ENCODE peak calls at places on chromosomes 6 and 20, in ten cellular contexts. I is neuronal stem cell; Z is heart left ventricle; Y is upper lobe of right lung; Q is uterus; X is tibial artery; N is CD4-positive, CD25-positive, alpha-beta regulatory T cell; T is ascending aorta; G is CD8-positive, alpha-beta memory T cell; M is heart right ventricle. K is an unnamed sample. For H3K27me3, the result is how much of the 10 kb centered on the place peaks cover.

GRCh38 chr6:112029045-112029822 is 24.7 kb upstream of the CCN6 start:
- DNase-seq in N (peak), I (peak), X (no peak), Z (peak), G (peak), M (peak), Y (peak), T (peak), Q (no peak), K (no peak)

GRCh38 chr20:58246346-58246745 is 17.9 kb upstream of the ANKRD60 start:
- DNase-seq in T (no peak), I (no peak), M (no peak), X (no peak), Z (no peak), N (no peak), Q (no peak), G (no peak), Y (no peak), K (no peak)

GRCh38 chr6:144087789-144088426 is 7.5 kb downstream of the SF3B5 start:
- DNase-seq in I (no peak), G (no peak), Y (no peak), T (no peak), M (no peak), N (no peak), Q (no peak), Z (no peak), X (no peak), K (no peak)

GRCh38 chr6:5781966-5782556 is 224.7 kb downstream of the NRN1 start:
- DNase-seq in I (no peak), G (no peak), X (no peak), T (no peak), M (no peak), Y (no peak), Q (no peak), N (no peak), Z (no peak), K (no peak)

GRCh38 chr6:2132911-2133310 is 112.5 kb downstream of the GMDS start:
- DNase-seq in N (no peak), Z (no peak), Y (no peak), M (no peak), X (no peak), Q (no peak), I (no peak), G (no peak), T (no peak), K (no peak)

GRCh38 chr20:48919882-48920526 is 1.5 kb upstream of the ARFGEF2 start:
- DNase-seq in T (no peak), X (no peak), Q (no peak), Y (no peak), I (no peak), M (no peak), G (no peak), Z (no peak), N (no peak), K (no peak)

GRCh38 chr6:119672725-119673124 is 323.2 kb upstream of the MAN1A1 start:
- DNase-seq in M (no peak), T (no peak), N (no peak), G (no peak), Y (no peak), I (peak), Q (no peak), X (no peak), Z (no peak), K (no peak)

GRCh38 chr20:48294196-48294595 is 508.9 kb upstream of the SULF2 start:
- DNase-seq in G (no peak), Y (no peak), N (no peak), M (no peak), I (no peak), X (no peak), T (no peak), Q (no peak), Z (no peak), K (no peak)

GRCh38 chr6:148577687-148578488 is 168.9 kb upstream of the UST start:
- DNase-seq in Q (peak), Z (peak), I (peak), X (peak), Y (peak), N (no peak), G (peak), T (peak), M (peak), K (peak)

GRCh38 chr6:75154973-75155372 is 50.9 kb downstream of the COL12A1 start:
- DNase-seq in T (no peak), N (no peak), I (no peak), G (no peak), X (no peak), M (no peak), Q (no peak), Y (no peak), Z (no peak), K (no peak)

GRCh38 chr6:12001004-12001705 is 11.0 kb upstream of the HIVEP1 start:
- DNase-seq in M (no peak), Q (peak), X (no peak), Z (no peak), N (no peak), G (no peak), I (no peak), T (no peak), Y (no peak), K (no peak)

GRCh38 chr6:147664092-147664491 is 155.6 kb downstream of the SAMD5 start:
- DNase-seq in N (no peak), Y (no peak), G (no peak), Q (no peak), T (no peak), M (no peak), I (no peak), Z (no peak), X (no peak), K (no peak)

GRCh38 chr6:35086636-35087360 is 54.3 kb downstream of the TCP11 start:
- DNase-seq in M (no peak), N (no peak), I (no peak), Y (peak), Z (no peak), G (no peak), X (no peak), T (no peak), Q (no peak), K (no peak)

GRCh38 chr6:53793318-53793975 is 1.4 kb upstream of the LRRC1 start:
- DNase-seq in T (peak), N (no peak), Y (peak), Z (peak), Q (peak), I (peak), X (no peak), G (peak), M (peak), K (peak)

GRCh38 chr6:6494677-6495076 is 93.8 kb upstream of the LY86 start:
- DNase-seq in Q (no peak), M (peak), Z (peak), X (peak), Y (peak), I (peak), G (no peak), N (no peak), T (peak), K (no peak)

GRCh38 chr6:162710936-162711335 is 16.6 kb downstream of the PRKN start:
- DNase-seq in T (no peak), G (no peak), M (no peak), Q (no peak), Z (no peak), N (no peak), I (no peak), X (no peak), Y (no peak), K (no peak)

GRCh38 chr6:13273931-13274706 is 54.2 kb downstream of the TBC1D7 start:
- DNase-seq in Z (no peak), Q (no peak), X (no peak), M (no peak), I (no peak), Y (peak), N (peak), T (no peak), G (peak), K (peak)

GRCh38 chr6:137051790-137052472 is 7.2 kb upstream of the IL20RA start:
- DNase-seq in Y (no peak), Z (peak), T (no peak), X (no peak), N (no peak), M (no peak), G (no peak), Q (no peak), I (no peak), K (no peak)

GRCh38 chr6:138577151-138577915 is 78.0 kb upstream of the NHSL1 start:
- DNase-seq in N (no peak), X (no peak), Q (no peak), M (no peak), I (no peak), Y (no peak), T (no peak), Z (peak), G (no peak), K (no peak)

GRCh38 chr20:8635837-8636236 is 433.1 kb upstream of the PLCB4 start:
- DNase-seq in N (no peak), Z (no peak), M (no peak), Q (no peak), X (no peak), Y (no peak), I (no peak), T (no peak), G (no peak), K (no peak)

GRCh38 chr20:59817406-59817805 is 116.0 kb downstream of the SYCP2 start:
- DNase-seq in Y (no peak), Q (peak), Z (no peak), T (peak), X (no peak), M (no peak), I (no peak), G (no peak), N (no peak), K (no peak)

GRCh38 chr6:36399970-36400369 is 12.5 kb upstream of the ETV7 start:
- DNase-seq in G (no peak), Z (no peak), T (no peak), Y (no peak), M (no peak), I (no peak), Q (no peak), X (no peak), N (no peak), K (peak)

GRCh38 chr6:40996591-40997247 is 42.3 kb downstream of the UNC5CL start:
- DNase-seq in T (no peak), I (peak), Q (no peak), M (no peak), G (no peak), Z (no peak), X (no peak), Y (no peak), N (no peak), K (no peak)

GRCh38 chr6:138162947-138163569 is 1.3 kb downstream of the ARFGEF3 start:
- DNase-seq in G (no peak), Y (no peak), X (no peak), T (no peak), Q (no peak), N (no peak), M (no peak), I (no peak), Z (no peak), K (no peak)

GRCh38 chr6:88290432-88290831 is 124.3 kb upstream of the CNR1 start:
- DNase-seq in G (no peak), N (no peak), Z (no peak), Y (no peak), M (no peak), X (no peak), T (no peak), I (no peak), Q (no peak), K (peak)

GRCh38 chr6:135673671-135674309 is 176.2 kb upstream of the AHI1 start:
- DNase-seq in Q (no peak), G (no peak), N (no peak), Z (no peak), X (no peak), I (no peak), M (no peak), Y (no peak), T (no peak), K (no peak)

GRCh38 chr6:132179955-132180354 is 221.3 kb downstream of the MOXD1 start:
- DNase-seq in Z (no peak), G (no peak), T (no peak), Y (no peak), I (no peak), Q (no peak), M (no peak), N (no peak), X (no peak), K (no peak)

GRCh38 chr6:125393449-125393858 is 91.7 kb upstream of the HDDC2 start:
- DNase-seq in G (no peak), Y (no peak), T (no peak), Q (no peak), I (no peak), M (no peak), N (no peak), X (no peak), Z (no peak), K (no peak)

GRCh38 chr6:55868910-55869479 is 6.4 kb downstream of the BMP5 start:
- DNase-seq in M (no peak), T (no peak), I (no peak), X (no peak), Q (no peak), G (no peak), N (no peak), Z (no peak), Y (no peak), K (peak)

GRCh38 chr6:24043848-24044247 is 82.2 kb upstream of the NRSN1 start:
- DNase-seq in G (no peak), Z (no peak), Y (no peak), M (no peak), N (no peak), X (no peak), I (no peak), T (no peak), Q (no peak), K (no peak)

GRCh38 chr6:9272671-9273070 is 837.3 kb upstream of the SLC35B3 start:
- DNase-seq in Y (no peak), Z (no peak), N (no peak), M (no peak), X (no peak), I (no peak), G (no peak), T (no peak), Q (no peak), K (no peak)

GRCh38 chr6:95352064-95352463 is 225.3 kb upstream of the MANEA start:
- DNase-seq in G (no peak), I (no peak), X (no peak), T (no peak), Y (no peak), Q (no peak), Z (no peak), M (no peak), N (no peak), K (no peak)

GRCh38 chr6:148678682-148679081 is 68.1 kb upstream of the UST start:
- DNase-seq in M (no peak), Q (no peak), X (no peak), T (no peak), N (no peak), Z (no peak), Y (no peak), I (no peak), G (no peak), K (no peak)

GRCh38 chr20:54849741-54850140 is 374.3 kb downstream of the DOK5 start:
- DNase-seq in Q (no peak), X (no peak), I (no peak), G (no peak), M (no peak), Y (no peak), Z (no peak), N (no peak), T (no peak), K (no peak)

DNA sequence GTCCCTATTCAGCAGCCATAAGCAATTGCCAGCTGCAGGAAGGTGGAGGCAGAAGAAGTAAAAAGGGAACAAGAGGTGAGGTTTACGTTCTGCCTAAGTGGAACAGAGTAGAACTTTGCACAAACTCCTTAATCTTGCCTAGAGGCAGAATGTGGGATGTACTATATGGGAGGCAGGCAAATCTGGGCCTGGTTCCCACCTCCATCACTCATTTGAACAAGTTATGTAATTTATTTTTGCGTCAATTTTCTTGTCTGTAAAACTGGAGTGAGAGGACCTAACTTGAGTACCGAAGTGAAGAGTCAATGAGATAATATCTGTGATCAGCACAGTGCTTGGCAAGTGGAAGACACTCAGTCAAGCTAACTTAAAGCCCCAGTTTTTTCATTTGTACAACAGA is 2.0 kb upstream of the TPBG start:
- DNase-seq in X (no peak), T (no peak), Z (no peak), N (no peak), G (no peak), M (no peak), I (no peak), Y (no peak), Q (no peak), K (no peak)
- H3K27me3 ChIP-seq in X (under half), T (under half), Z (under half), N (under half), G (under half), M (half or more), I (under half), Y (under half), Q (under half), K (under half)

GRCh38 chr6:25165181-25165580 is 114.0 kb upstream of the CARMIL1 start:
- DNase-seq in N (no peak), T (no peak), Y (no peak), Q (no peak), G (no peak), M (no peak), X (no peak), I (no peak), Z (no peak), K (no peak)
- H3K4me3 ChIP-seq in N (no peak), T (peak), Y (peak), Q (no peak), G (no peak), M (no peak), X (peak), I (no peak), Z (no peak), K (no peak)

DNA sequence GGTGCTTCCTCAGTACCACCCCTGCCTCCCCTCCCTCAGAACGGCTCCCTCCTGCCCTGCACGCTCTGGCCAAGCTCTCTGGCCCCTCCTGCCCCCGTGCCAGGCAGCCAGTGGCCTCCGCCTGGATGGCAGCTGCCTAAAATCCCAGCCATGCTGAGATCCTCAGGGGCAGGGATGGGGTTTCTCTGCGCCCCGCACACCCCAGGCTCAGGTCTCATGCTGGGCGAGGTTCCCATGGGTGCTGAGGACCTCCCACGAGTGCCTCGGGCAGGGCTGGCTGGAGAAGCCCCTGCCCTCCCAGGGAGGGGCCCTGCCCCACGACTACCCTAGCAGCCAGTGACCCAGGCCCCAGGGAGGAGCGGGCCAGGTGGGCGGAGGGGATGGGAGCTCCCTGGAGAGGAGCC is 2.7 kb downstream of the PTK6 start:
- DNase-seq in Y (no peak), N (no peak), X (no peak), Q (peak), Z (peak), I (no peak), G (no peak), M (no peak), T (no peak), K (peak)
- H3K27me3 ChIP-seq in Y (under half), N (under half), X (under half), Q (under half), Z (under half), I (under half), G (under half), M (under half), T (under half), K (under half)

DNA sequence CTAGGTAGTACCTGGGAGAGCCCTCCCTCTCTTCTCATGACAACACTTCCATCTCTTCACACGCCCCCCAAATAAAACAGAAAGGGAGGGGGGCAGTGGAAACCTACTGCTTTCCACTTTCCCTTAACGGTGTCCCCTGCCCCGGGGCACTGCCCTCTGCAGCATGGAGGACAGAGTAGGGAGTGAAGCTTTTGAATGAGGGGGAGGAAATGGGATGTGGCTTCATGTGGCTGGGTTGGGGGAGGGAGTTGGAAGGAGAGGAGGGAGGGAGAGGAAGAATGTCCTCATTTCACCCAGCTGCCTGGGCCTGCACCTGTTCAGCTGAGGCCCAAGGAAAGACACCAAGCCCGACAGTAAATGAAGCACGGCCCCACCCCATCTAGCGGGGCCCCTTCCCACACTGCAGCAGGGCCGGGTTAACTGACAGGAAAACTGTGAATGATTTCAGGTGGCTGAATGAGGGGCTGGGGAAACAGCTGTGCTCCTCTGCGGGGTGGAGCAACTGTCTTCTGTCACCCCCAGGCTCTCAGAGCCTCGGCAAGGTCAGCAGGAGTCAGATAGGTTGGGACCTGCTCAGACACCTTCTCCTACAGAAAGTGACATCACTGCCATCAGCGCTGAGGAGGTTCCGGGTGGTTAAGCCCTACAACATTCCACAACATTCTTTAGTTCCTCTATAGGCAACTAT is 40.0 kb upstream of the TAF8 start:
- DNase-seq in T (no peak), N (no peak), G (no peak), M (no peak), I (no peak), Z (no peak), X (no peak), Y (peak), Q (no peak), K (no peak)
- H3K4me3 ChIP-seq in T (no peak), N (peak), G (peak), M (no peak), I (no peak), Z (no peak), X (no peak), Y (no peak), Q (no peak), K (no peak)

DNA sequence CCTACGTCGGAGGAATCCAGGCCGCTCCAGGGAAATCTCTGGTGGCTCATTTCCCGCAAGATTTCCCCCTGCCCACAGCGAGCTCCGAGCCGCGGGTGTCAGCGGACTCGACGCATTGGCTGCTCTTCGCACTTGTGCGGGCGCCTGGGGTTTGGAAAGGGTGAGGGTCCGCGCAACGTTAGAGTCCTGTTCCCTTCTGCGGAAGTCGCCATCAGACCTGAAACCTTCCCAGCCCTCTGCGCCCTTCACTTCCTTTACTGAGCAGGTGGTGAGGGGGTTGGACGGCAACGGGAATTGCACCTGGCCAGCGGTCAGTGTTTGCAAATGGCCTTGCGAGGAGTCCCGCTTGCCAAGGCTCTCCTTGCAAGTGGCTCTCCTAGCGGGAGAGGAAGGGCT is 8.4 kb downstream of the PAX1 start:
- DNase-seq in Q (no peak), T (no peak), I (no peak), Y (no peak), M (no peak), X (no peak), G (no peak), Z (no peak), N (no peak), K (no peak)
- H3K27me3 ChIP-seq in Q (under half), T (under half), I (half or more), Y (half or more), M (half or more), X (under half), G (under half), Z (half or more), N (under half), K (under half)